ENCODE peak calls at places on chromosomes 4 and X, in four cellular contexts. O is GM12878, W is K562, J is HepG2. P is an unnamed sample.

GRCh38 chr4:19021617-19022016 is 1000.1 kb upstream of the LCORL start:
- DNase-seq in O (no peak), W (no peak), J (no peak), P (no peak)

GRCh38 chr4:182293836-182294235 is 50.6 kb downstream of the TENM3 start:
- DNase-seq in O (no peak), W (no peak), J (no peak), P (no peak)

GRCh38 chr4:98522603-98523395 is 135.6 kb downstream of the TSPAN5 start:
- DNase-seq in W (no peak), O (no peak), J (peak), P (no peak)

GRCh38 chr4:67366341-67366861 is 178.9 kb downstream of the CENPC start:
- DNase-seq in J (no peak), W (no peak), O (no peak), P (no peak)

GRCh38 chr4:88967883-88968316 is 89.1 kb downstream of the FAM13A start:
- DNase-seq in J (no peak), W (no peak), O (no peak), P (no peak)

GRCh38 chrX:26789751-26790150 is 573.8 kb downstream of the MAGEB5 start:
- DNase-seq in O (no peak), W (no peak), J (no peak), P (no peak)

GRCh38 chr4:96354036-96354712 is 514.3 kb downstream of the PDHA2 start:
- DNase-seq in W (no peak), O (no peak), J (no peak), P (no peak)

GRCh38 chrX:15242899-15243555 is 26.9 kb downstream of the ASB9 start:
- DNase-seq in W (peak), J (peak), O (peak), P (peak)

GRCh38 chr4:15995826-15996225 is 32.9 kb upstream of the FGFBP2 start:
- DNase-seq in O (no peak), W (no peak), J (no peak), P (no peak)
- TF ChIP-seq TARDBP in O (no peak), W (no peak), J (no peak), P (no peak)

DNA sequence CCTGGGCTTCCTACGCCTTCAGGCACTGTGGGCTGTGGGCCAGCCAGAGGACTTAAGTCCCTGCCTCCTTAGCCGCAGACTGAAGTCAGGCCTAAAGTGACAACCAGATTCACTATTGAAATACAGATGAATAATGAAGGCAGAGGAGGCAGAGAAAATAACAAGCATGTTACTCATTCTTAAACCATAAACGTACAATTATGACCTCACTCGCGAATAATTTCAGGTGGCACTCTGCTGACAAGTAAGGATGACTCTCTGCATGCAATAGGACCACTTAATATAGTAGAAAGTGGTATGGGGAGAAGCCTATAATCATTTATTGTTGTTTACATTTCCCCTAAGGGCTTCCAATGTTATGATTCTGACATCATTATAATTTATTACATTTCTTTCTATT is 409.2 kb upstream of the FGF13 start:
- DNase-seq in J (no peak), O (no peak), W (no peak), P (no peak)
- TF ChIP-seq TARDBP in J (no peak), O (no peak), W (no peak), P (no peak)

GRCh38 chr4:109009909-109010308 is 247.1 kb upstream of the ETNPPL start:
- DNase-seq in J (no peak), O (no peak), W (no peak), P (no peak)
- TF ChIP-seq TARDBP in J (no peak), O (no peak), W (no peak), P (no peak)

GRCh38 chr4:20354120-20354519 is 102.4 kb downstream of the SLIT2 start:
- DNase-seq in J (no peak), W (no peak), O (no peak), P (peak)
- TF ChIP-seq TARDBP in J (no peak), W (no peak), O (no peak), P (no peak)

P was measured in HEK293T.